ENCODE peak calls at places on chromosome 2, in five cellular contexts. I is AG10803; B is stromal cell of bone marrow; S is nephron progenitor cell; C is activated CD8-positive, alpha-beta memory T cell treated with anti-CD3 and anti-CD28 coated beads for 24 hours. P is an unnamed sample.
A peak's percentile ranks its signal among the peaks of the same experiment; 100 is the strongest.

GRCh38 chr2:218984239-218985020 is 554 bp downstream of the FEV start:
- DNase-seq in I (no peak), B (no peak), S (no peak), C (no peak), P (no peak)

GRCh38 chr2:208466133-208466919 is 59.7 kb downstream of the PTH2R start:
- DNase-seq in I (peak; percentile 1), B (no peak), S (peak; percentile 32), C (no peak), P (no peak)

GRCh38 chr2:85539361-85540130 is 578 bp downstream of the MAT2A start:
- DNase-seq in I (peak; percentile 63), B (peak; percentile 46), S (no peak), C (peak; percentile 93), P (peak; percentile 96)

GRCh38 chr2:160271166-160272086 is 71.4 kb upstream of the ITGB6 start:
- DNase-seq in I (no peak), B (no peak), S (no peak), C (no peak), P (no peak)

GRCh38 chr2:18991177-18992168 is 366.9 kb downstream of the OSR1 start:
- DNase-seq in I (peak; percentile 98), B (peak; percentile 54), S (no peak), C (no peak), P (no peak)

GRCh38 chr2:219278655-219279150 is 463 bp upstream of the DNAJB2 start:
- DNase-seq in I (no peak), B (no peak), S (no peak), C (no peak), P (no peak)

GRCh38 chr2:114252713-114253112 is 189.7 kb upstream of the DPP10 start:
- DNase-seq in I (no peak), B (no peak), S (no peak), C (no peak), P (no peak)

GRCh38 chr2:199535445-199536177 is 77.9 kb upstream of the SATB2 start:
- DNase-seq in I (no peak), B (no peak), S (no peak), C (no peak), P (no peak)